ENCODE peak calls at places on chromosomes 4 and X, in nine cellular contexts. Z is CD4-positive, alpha-beta T cell; B is AG10803; L is endothelial cell; Y is adrenal gland; J is tibial nerve; T is brain microvascular endothelial cell; V is hepatocyte; R is IMR-90. A is an unnamed sample.

GRCh38 chr4:91243132-91243531 is 1060.6 kb upstream of the GRID2 start:
- DNase-seq in J (no peak), V (peak), Z (no peak), T (no peak), R (no peak), B (no peak), Y (peak), L (no peak), A (no peak)

GRCh38 chrX:44224760-44225159 is 118.7 kb downstream of the EFHC2 start:
- DNase-seq in L (no peak), Z (no peak), V (no peak), Y (no peak), B (no peak), J (no peak), T (no peak), R (no peak), A (no peak)

GRCh38 chrX:13339607-13340006 is 19.8 kb upstream of the ATXN3L start:
- DNase-seq in R (no peak), Z (no peak), Y (peak), B (no peak), T (no peak), L (no peak), J (no peak), V (no peak), A (no peak)

GRCh38 chr4:152556814-152557213 is 20.9 kb upstream of the FBXW7 start:
- DNase-seq in Y (no peak), B (no peak), Z (no peak), R (no peak), L (no peak), T (no peak), V (no peak), J (no peak), A (no peak)

GRCh38 chrX:154459843-154460242 is 1.8 kb downstream of the PLXNA3 start:
- DNase-seq in V (no peak), B (no peak), R (no peak), L (no peak), Z (no peak), T (no peak), Y (no peak), J (no peak), A (no peak)

GRCh38 chrX:54076903-54077302 is 32.6 kb upstream of the PHF8 start:
- DNase-seq in B (peak), Z (no peak), Y (peak), J (no peak), V (no peak), T (no peak), L (no peak), R (peak), A (no peak)

GRCh38 chr4:54695359-54696149 is 37.8 kb downstream of the KIT start:
- DNase-seq in Z (no peak), R (no peak), Y (no peak), J (no peak), V (no peak), B (no peak), T (no peak), L (no peak), A (no peak)

GRCh38 chrX:154046262-154046771 is 26.6 kb upstream of the IRAK1 start:
- DNase-seq in T (peak), J (peak), Y (peak), R (peak), V (peak), Z (no peak), L (no peak), B (peak), A (no peak)

GRCh38 chr4:141346144-141346543 is 125.4 kb downstream of the ZNF330 start:
- DNase-seq in J (no peak), Z (no peak), R (peak), Y (peak), B (peak), L (no peak), V (peak), T (peak), A (no peak)

GRCh38 chr4:143294310-143294709 is 42.4 kb upstream of the GAB1 start:
- DNase-seq in L (no peak), J (peak), B (peak), V (peak), Y (peak), R (peak), Z (no peak), T (no peak), A (no peak)

GRCh38 chr4:121252224-121252806 is 88.2 kb upstream of the TNIP3 start:
- DNase-seq in Z (peak), Y (peak), B (peak), V (peak), J (peak), T (peak), R (peak), L (peak), A (no peak)

GRCh38 chr4:4985036-4985435 is 34.2 kb downstream of the CYTL1 start:
- DNase-seq in L (no peak), T (no peak), V (no peak), B (no peak), Z (no peak), R (no peak), J (no peak), Y (no peak), A (no peak)

GRCh38 chr4:4987656-4988055 is 31.6 kb downstream of the CYTL1 start:
- DNase-seq in J (no peak), Y (no peak), R (no peak), Z (no peak), V (no peak), L (no peak), T (no peak), B (no peak), A (no peak)

GRCh38 chr4:4984186-4984585 is 35.1 kb downstream of the CYTL1 start:
- DNase-seq in J (no peak), Z (no peak), B (no peak), V (no peak), Y (no peak), R (no peak), L (no peak), T (no peak), A (no peak)

GRCh38 chr4:4986856-4987255 is 32.4 kb downstream of the CYTL1 start:
- DNase-seq in J (no peak), R (no peak), L (no peak), T (no peak), Y (no peak), Z (no peak), B (no peak), V (no peak), A (no peak)

DNA sequence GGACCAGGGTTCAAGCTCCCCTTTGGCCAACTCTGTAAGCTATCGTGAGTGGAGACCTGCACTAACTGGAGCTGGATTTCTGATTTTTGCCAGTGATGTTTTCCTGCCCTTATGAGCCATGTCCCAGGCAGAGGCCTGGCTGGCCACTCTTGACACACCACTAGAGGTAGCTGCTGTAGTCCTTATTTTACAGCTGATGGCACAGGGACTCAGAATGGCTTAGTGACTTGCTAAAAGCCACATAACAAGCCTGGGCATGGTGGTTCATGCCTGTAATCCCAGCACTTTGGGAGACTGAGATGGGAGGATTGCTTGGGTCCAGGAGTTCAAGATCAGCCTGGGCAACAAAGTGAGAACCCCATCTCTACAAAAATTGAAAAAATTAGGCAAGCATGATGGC is 33.4 kb downstream of the CYTL1 start:
- DNase-seq in V (no peak), T (no peak), Z (no peak), B (peak), R (no peak), Y (no peak), L (peak), J (no peak), A (no peak)
- TF ChIP-seq CTCF in V (peak), T (peak), Z (no peak), B (peak), R (peak), Y (no peak), L (no peak), J (no peak), A (peak)

DNA sequence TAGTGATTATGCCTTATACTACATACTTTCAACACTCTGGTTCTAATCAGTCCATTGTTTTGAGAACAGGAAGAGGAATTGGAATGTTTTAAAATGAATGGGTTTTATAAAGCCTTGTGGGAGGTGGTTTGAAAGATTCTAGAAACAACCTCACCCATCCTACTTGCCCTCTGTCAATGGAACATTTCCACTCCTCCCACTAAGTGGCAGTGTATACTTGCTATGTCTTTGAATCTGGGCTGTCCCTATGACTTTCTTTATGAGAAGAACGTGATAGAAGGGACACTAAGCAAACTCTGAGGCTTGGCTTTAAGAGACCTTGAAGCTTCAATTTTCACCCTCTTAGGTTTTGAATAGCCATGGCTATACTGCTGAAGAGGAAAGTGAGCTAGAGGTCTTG is 611.2 kb downstream of the PPP4R3C start:
- DNase-seq in Z (no peak), Y (no peak), T (peak), B (no peak), J (no peak), R (no peak), V (peak), L (no peak), A (no peak)
- TF ChIP-seq CTCF in Z (no peak), Y (no peak), T (peak), B (no peak), J (no peak), R (no peak), V (peak), L (no peak), A (no peak)

DNA sequence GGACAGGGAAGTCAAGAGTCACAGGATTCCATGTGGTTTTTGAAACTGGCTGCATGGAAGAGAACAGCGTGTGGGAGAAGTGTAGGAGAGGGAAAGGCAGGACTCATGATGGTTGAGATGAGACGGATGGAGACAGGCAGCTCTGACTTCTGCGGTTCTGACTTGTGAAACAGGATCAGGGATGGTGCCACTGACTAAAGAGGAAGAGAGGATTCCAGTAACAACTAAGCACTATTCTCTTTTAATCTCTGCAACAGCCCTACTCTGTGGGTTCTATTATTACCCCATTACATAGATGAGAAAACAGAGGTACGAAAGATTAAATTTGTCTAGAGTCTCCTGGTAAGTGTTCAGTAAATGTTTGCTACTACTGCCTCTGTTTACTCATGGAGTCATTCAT is 156.3 kb downstream of the CBR4 start:
- DNase-seq in Y (no peak), L (no peak), Z (no peak), V (no peak), B (no peak), T (no peak), J (no peak), R (no peak), A (peak)
- TF ChIP-seq CTCF in Y (no peak), L (no peak), Z (no peak), V (no peak), B (no peak), T (no peak), J (no peak), R (no peak), A (no peak)

DNA sequence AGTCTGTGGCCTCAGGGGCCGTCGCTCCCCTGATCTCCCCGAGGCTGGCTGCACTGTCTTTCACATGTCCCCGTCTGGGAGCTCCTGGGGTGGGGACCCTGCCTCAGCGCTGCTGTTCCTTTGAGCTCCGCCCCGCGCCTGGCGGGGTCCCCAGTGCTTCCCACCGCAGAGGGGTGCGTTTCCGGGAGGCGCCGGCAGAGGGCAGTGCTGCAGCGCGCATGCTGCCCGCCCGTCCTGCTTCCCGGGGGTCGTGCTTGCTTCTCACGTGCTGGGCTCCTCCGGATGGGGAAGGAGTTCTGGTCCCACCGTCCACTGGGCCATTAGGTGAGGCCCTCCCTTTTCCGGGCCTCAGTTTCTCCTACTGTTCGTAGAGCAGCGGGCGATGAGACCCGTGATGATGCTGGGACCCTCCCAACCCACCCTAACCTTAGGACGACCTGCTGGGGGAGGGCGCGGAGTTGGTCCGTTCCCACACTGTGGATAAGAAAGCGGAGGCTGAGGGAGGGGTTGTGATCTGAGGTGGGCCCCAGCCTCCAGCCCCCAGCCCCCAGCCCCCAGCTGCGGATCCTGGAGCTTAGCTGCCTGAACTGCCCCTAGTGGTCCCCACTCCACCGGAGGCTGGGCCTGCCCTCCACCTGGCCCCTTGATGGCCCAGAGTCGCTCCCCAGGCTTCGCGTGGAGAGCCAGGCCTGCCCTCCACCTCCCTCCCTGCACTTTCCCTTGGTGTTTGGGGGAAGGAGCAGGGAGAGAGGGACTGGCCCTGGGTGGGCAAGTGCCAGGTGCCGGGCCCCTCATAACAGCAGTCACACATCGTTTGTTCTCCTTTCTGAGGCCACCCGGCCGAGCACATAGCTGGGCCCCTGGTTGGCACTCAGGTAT is 15.3 kb downstream of the CPZ start:
- DNase-seq in L (peak), V (peak), Y (peak), R (no peak), T (no peak), B (no peak), J (no peak), Z (peak), A (peak)
- TF ChIP-seq CTCF in L (peak), V (peak), Y (peak), R (peak), T (peak), B (peak), J (peak), Z (peak), A (peak)

GRCh38 chr4:32268949-32269348 is 1548.8 kb downstream of the PCDH7 start:
- DNase-seq in R (no peak), B (no peak), L (no peak), Z (no peak), T (no peak), V (no peak), Y (no peak), J (no peak), A (no peak)
- TF ChIP-seq CTCF in R (no peak), B (no peak), L (no peak), Z (no peak), T (no peak), V (peak), Y (no peak), J (no peak), A (no peak)

GRCh38 chr4:110963621-110964020 is 340.7 kb upstream of the PITX2 start:
- DNase-seq in B (no peak), Z (no peak), L (no peak), T (no peak), J (no peak), Y (no peak), R (no peak), V (no peak), A (no peak)

GRCh38 chr4:110955748-110956147 is 332.9 kb upstream of the PITX2 start:
- DNase-seq in J (no peak), T (no peak), B (no peak), V (no peak), Y (no peak), L (no peak), Z (no peak), R (no peak), A (no peak)

GRCh38 chr4:110953898-110954297 is 331.0 kb upstream of the PITX2 start:
- DNase-seq in J (no peak), T (no peak), Y (no peak), L (no peak), R (no peak), V (no peak), Z (no peak), B (no peak), A (no peak)

GRCh38 chr4:110962616-110963015 is 339.7 kb upstream of the PITX2 start:
- DNase-seq in J (no peak), L (no peak), R (no peak), V (no peak), Y (no peak), T (no peak), Z (no peak), B (no peak), A (no peak)

DNA sequence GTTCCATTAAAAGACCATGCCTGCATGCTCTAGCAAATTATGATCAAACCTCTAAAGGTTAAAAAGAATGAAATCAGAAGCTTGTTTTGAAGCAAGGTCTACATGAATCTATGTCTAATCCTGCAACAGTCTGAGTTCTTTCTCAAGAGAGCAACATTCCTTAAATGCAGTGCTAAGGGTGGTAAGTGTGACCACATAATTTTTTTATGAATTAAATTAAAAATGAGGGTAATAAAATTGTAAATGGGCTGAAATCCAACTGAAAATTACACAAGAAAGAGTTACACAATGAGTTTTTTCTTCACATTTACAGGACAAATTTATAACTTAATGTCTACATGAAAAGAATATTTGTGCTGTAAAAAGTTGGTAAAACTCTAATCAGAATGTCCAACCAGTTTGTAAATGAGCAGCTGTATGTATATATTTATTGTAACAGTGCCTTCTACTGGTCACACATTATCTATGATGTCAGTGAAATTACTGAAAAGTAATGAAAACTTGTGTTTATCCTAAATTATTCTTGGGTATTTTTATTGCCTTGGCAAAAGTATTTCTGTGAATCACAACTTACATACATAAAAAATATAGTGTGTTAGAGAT is 336.3 kb upstream of the PITX2 start:
- DNase-seq in L (no peak), Y (no peak), R (peak), V (peak), B (peak), J (no peak), T (no peak), Z (no peak), A (no peak)
- TF ChIP-seq CTCF in L (no peak), Y (no peak), R (peak), V (peak), B (peak), J (no peak), T (peak), Z (no peak), A (peak)

GRCh38 chr4:78566834-78567501 is 15.4 kb downstream of the ANXA3 start:
- DNase-seq in B (no peak), L (no peak), Y (no peak), J (no peak), R (no peak), Z (no peak), V (no peak), T (no peak), A (no peak)

GRCh38 chr4:78565971-78566372 is 14.4 kb downstream of the ANXA3 start:
- DNase-seq in Z (no peak), J (no peak), Y (no peak), V (peak), T (peak), B (peak), L (no peak), R (peak), A (no peak)

GRCh38 chr4:78567502-78568075 is 16.0 kb downstream of the ANXA3 start:
- DNase-seq in T (no peak), Y (no peak), Z (no peak), V (no peak), J (no peak), B (no peak), L (no peak), R (no peak), A (no peak)

GRCh38 chr4:78568640-78569261 is 17.2 kb downstream of the ANXA3 start:
- DNase-seq in R (no peak), B (peak), V (no peak), J (no peak), Y (no peak), T (no peak), L (no peak), Z (no peak), A (no peak)

DNA sequence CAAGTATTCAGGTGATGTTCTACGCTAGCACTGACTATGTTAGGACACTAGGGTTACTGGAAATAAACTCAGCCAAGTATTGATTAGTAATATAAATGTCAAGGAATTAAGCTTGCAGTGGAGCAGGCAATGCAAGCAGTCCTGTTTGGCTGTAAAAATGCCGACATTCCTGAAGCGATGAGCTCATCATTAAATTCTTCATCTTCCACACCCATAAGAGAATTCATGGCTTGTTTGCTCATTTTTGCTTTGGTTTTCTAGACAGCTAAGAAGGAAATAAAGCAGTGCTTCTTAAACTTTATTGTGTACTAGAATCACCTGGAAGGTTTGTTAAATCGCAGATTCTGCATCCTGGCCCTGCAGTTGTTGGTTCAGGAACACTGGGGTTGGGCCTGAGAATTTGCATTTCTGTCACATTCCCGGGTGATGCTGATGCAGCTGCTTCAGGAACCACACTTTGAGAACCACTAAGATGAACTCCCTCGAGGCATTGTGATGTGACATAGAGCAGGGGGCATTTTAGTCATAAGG is 17.8 kb downstream of the ANXA3 start:
- DNase-seq in Z (no peak), L (no peak), Y (peak), J (no peak), T (peak), R (peak), V (peak), B (peak), A (no peak)
- TF ChIP-seq CTCF in Z (no peak), L (no peak), Y (no peak), J (no peak), T (no peak), R (no peak), V (no peak), B (no peak), A (no peak)

GRCh38 chrX:150050387-150050786 is 112.1 kb upstream of the EOLA2 start:
- DNase-seq in Z (no peak), L (no peak), J (no peak), R (no peak), V (no peak), T (no peak), B (no peak), Y (no peak), A (no peak)
- TF ChIP-seq CTCF in Z (no peak), L (no peak), J (no peak), R (no peak), V (no peak), T (peak), B (no peak), Y (no peak), A (peak)

DNA sequence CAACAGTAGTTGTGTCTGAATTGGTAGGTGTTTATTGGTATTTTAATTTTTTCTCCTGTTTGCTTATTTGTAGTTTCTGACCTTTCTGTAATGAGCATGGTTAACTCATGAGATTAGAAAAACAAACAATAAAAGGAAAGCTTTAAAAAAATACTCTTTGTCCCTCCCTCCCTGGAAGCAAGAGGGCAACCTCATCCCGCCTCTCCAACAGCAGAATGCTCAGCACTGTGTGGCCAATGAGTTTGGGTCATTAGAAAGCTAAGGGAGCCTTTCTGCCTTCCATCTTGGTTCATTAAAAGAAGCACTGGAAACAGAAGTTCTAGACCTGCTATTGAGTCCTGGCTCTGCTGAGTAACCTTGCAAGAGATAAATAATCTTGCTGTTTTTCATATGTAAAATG is 33.9 kb downstream of the TRPC5 start:
- DNase-seq in V (peak), Y (no peak), J (no peak), Z (no peak), T (no peak), R (no peak), B (no peak), L (no peak), A (no peak)
- TF ChIP-seq CTCF in V (peak), Y (no peak), J (no peak), Z (no peak), T (no peak), R (no peak), B (no peak), L (no peak), A (no peak)

A was measured in GM06990.